ENCODE peak calls at places on chromosomes 4 and X, in six cellular contexts. One of them, this sample, is unnamed.
A peak's percentile ranks its signal among the peaks of the same experiment; 100 is the strongest.

GRCh38 chr4:114385195-114385985 is 213.2 kb upstream of the UGT8 start:
- DNase-seq in brain microvascular endothelial cell: no peak
- DNase-seq in prostate gland: no peak
- DNase-seq in psoas muscle: no peak
- DNase-seq in uterus: no peak
- DNase-seq in choroid plexus epithelial cell: no peak
- DNase-seq in this sample: no peak

GRCh38 chr4:182280439-182281111 is 37.4 kb downstream of the TENM3 start:
- DNase-seq in brain microvascular endothelial cell: peak; percentile 44
- DNase-seq in psoas muscle: no peak
- DNase-seq in prostate gland: no peak
- DNase-seq in choroid plexus epithelial cell: peak; percentile 56
- DNase-seq in uterus: no peak
- DNase-seq in this sample: peak; percentile 53

GRCh38 chrX:1492421-1493012 is 39.8 kb upstream of the ASMTL start:
- DNase-seq in choroid plexus epithelial cell: no peak
- DNase-seq in psoas muscle: no peak
- DNase-seq in brain microvascular endothelial cell: no peak
- DNase-seq in uterus: no peak
- DNase-seq in prostate gland: no peak
- DNase-seq in this sample: no peak

GRCh38 chr4:54543088-54543795 is 114.5 kb upstream of the KIT start:
- DNase-seq in brain microvascular endothelial cell: peak; percentile 88
- DNase-seq in prostate gland: no peak
- DNase-seq in psoas muscle: no peak
- DNase-seq in choroid plexus epithelial cell: peak; percentile 48
- DNase-seq in uterus: no peak
- DNase-seq in this sample: peak; percentile 87

GRCh38 chrX:77595848-77596247 is 148.7 kb downstream of the FGF16 start:
- DNase-seq in uterus: no peak
- DNase-seq in brain microvascular endothelial cell: no peak
- DNase-seq in psoas muscle: no peak
- DNase-seq in prostate gland: no peak
- DNase-seq in choroid plexus epithelial cell: peak; percentile 18
- DNase-seq in this sample: no peak

GRCh38 chr4:187726485-187726884 is 269.1 kb upstream of the ZFP42 start:
- DNase-seq in psoas muscle: no peak
- DNase-seq in choroid plexus epithelial cell: no peak
- DNase-seq in prostate gland: no peak
- DNase-seq in uterus: no peak
- DNase-seq in brain microvascular endothelial cell: no peak
- DNase-seq in this sample: no peak

GRCh38 chr4:2395584-2395983 is 22.9 kb downstream of the ZFYVE28 start:
- DNase-seq in choroid plexus epithelial cell: no peak
- DNase-seq in brain microvascular endothelial cell: no peak
- DNase-seq in uterus: no peak
- DNase-seq in prostate gland: no peak
- DNase-seq in psoas muscle: no peak
- DNase-seq in this sample: no peak

GRCh38 chr4:89257376-89257775 is 50.2 kb downstream of the GPRIN3 start:
- DNase-seq in prostate gland: no peak
- DNase-seq in brain microvascular endothelial cell: no peak
- DNase-seq in psoas muscle: no peak
- DNase-seq in choroid plexus epithelial cell: no peak
- DNase-seq in uterus: no peak
- DNase-seq in this sample: no peak

GRCh38 chr4:26330186-26330787 is 9.5 kb downstream of the RBPJ start:
- DNase-seq in uterus: no peak
- DNase-seq in prostate gland: peak; percentile 44
- DNase-seq in psoas muscle: no peak
- DNase-seq in choroid plexus epithelial cell: peak; percentile 81
- DNase-seq in brain microvascular endothelial cell: peak; percentile 69
- DNase-seq in this sample: peak; percentile 79

DNA sequence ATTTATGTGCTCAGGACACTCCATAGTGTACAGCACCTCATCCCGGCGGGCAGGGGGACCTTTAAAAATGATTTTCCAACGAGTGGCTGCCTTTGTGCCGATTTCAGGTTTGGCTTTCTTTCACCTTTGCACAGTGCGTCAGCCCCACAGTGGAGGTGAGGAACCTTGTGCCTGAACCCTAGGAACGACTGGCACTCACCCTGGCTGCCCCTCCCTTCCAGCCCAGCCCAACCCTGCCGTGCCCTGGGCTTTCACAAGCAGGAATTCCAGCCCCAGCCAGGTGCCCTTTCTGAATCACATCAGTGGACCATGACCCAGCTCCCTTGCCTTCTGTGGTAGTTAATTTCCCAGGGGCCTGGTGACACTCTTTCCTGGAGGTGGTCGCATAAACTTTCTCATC is 1.3 kb downstream of the TMEM164 start:
- DNase-seq in brain microvascular endothelial cell: no peak
- DNase-seq in choroid plexus epithelial cell: no peak
- DNase-seq in prostate gland: peak; percentile 4
- DNase-seq in psoas muscle: peak; percentile 22
- DNase-seq in uterus: no peak
- DNase-seq in this sample: no peak
- H3K4me3 ChIP-seq in brain microvascular endothelial cell: no peak overlapping the region
- H3K4me3 ChIP-seq in choroid plexus epithelial cell: no peak overlapping the region
- H3K4me3 ChIP-seq in prostate gland: no peak overlapping the region
- H3K4me3 ChIP-seq in psoas muscle: peak overlapping the region; percentile 73
- H3K4me3 ChIP-seq in uterus: peak overlapping the region; percentile 68
- H3K4me3 ChIP-seq in this sample: no peak overlapping the region

GRCh38 chrX:78708171-78708570 is 39.3 kb upstream of the LPAR4 start:
- DNase-seq in psoas muscle: no peak
- DNase-seq in choroid plexus epithelial cell: peak; percentile 72
- DNase-seq in brain microvascular endothelial cell: peak; percentile 33
- DNase-seq in prostate gland: no peak
- DNase-seq in uterus: no peak
- DNase-seq in this sample: peak; percentile 51
- TF ChIP-seq CTCF in psoas muscle: no peak
- TF ChIP-seq CTCF in choroid plexus epithelial cell: peak; percentile 78
- TF ChIP-seq CTCF in brain microvascular endothelial cell: peak; percentile 75
- TF ChIP-seq CTCF in prostate gland: no peak
- TF ChIP-seq CTCF in uterus: no peak
- TF ChIP-seq CTCF in this sample: peak; percentile 64

GRCh38 chr4:120055795-120056194 is 10.9 kb downstream of the MAD2L1 start:
- DNase-seq in choroid plexus epithelial cell: no peak
- DNase-seq in uterus: no peak
- DNase-seq in prostate gland: no peak
- DNase-seq in psoas muscle: no peak
- DNase-seq in brain microvascular endothelial cell: no peak
- DNase-seq in this sample: no peak

GRCh38 chr4:120055167-120055566 is 11.5 kb downstream of the MAD2L1 start:
- DNase-seq in uterus: no peak
- DNase-seq in psoas muscle: no peak
- DNase-seq in choroid plexus epithelial cell: peak; percentile 26
- DNase-seq in brain microvascular endothelial cell: no peak
- DNase-seq in prostate gland: no peak
- DNase-seq in this sample: no peak

GRCh38 chr4:120052840-120053239 is 13.8 kb downstream of the MAD2L1 start:
- DNase-seq in psoas muscle: peak; percentile 18
- DNase-seq in prostate gland: no peak
- DNase-seq in brain microvascular endothelial cell: peak; percentile 96
- DNase-seq in uterus: no peak
- DNase-seq in choroid plexus epithelial cell: peak; percentile 100
- DNase-seq in this sample: peak; percentile 96

GRCh38 chr4:120053916-120054315 is 12.7 kb downstream of the MAD2L1 start:
- DNase-seq in psoas muscle: no peak
- DNase-seq in uterus: no peak
- DNase-seq in prostate gland: no peak
- DNase-seq in brain microvascular endothelial cell: no peak
- DNase-seq in choroid plexus epithelial cell: no peak
- DNase-seq in this sample: no peak

DNA sequence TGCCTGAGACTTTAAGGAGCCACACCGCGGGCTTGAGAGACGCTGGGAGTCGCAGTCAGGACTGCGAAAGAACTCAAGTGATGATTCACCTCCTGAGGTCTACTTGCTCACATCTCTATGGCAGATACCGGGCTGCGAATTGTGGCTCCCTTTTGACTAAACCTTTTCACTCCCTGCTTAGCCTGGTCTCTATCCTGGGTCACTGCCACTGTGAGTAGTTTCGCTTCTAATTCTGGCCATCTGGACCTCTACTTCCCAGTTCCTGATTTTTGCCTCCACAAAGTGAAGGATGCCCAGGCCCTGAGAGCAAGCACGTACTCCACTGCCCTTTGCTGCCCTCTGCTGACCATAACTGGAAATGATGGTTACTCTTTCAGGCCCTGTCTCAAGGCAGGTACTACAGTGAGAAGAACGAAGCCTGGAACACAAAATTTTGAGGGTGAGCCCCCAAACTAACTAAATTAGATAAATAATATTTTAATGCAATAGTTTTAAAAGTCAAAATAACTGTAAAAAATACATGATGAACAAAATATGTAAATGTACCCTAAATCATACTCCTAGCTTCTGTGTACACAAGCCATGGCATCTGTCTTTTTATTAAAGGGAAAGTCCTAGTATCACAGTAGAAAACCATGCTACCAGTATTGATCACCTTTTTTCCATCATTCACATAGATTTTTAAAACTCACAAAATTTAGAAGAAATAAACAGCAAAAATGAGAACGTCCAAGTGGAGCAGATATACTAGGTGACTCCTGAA is 16.7 kb downstream of the MAD2L1 start:
- DNase-seq in choroid plexus epithelial cell: peak; percentile 92
- DNase-seq in psoas muscle: peak; percentile 52
- DNase-seq in prostate gland: peak; percentile 75
- DNase-seq in brain microvascular endothelial cell: peak; percentile 89
- DNase-seq in uterus: peak; percentile 72
- DNase-seq in this sample: peak; percentile 90
- H3K4me3 ChIP-seq in choroid plexus epithelial cell: peak overlapping the region; percentile 58
- H3K4me3 ChIP-seq in psoas muscle: peak overlapping the region; percentile 17
- H3K4me3 ChIP-seq in prostate gland: no peak overlapping the region
- H3K4me3 ChIP-seq in brain microvascular endothelial cell: peak overlapping the region; percentile 52
- H3K4me3 ChIP-seq in uterus: no peak overlapping the region
- H3K4me3 ChIP-seq in this sample: peak overlapping the region; percentile 40

GRCh38 chr4:143294710-143295109 is 42.0 kb upstream of the GAB1 start:
- DNase-seq in psoas muscle: no peak
- DNase-seq in brain microvascular endothelial cell: no peak
- DNase-seq in prostate gland: no peak
- DNase-seq in choroid plexus epithelial cell: no peak
- DNase-seq in uterus: no peak
- DNase-seq in this sample: no peak

GRCh38 chr4:143300860-143301259 is 35.8 kb upstream of the GAB1 start:
- DNase-seq in prostate gland: no peak
- DNase-seq in brain microvascular endothelial cell: no peak
- DNase-seq in choroid plexus epithelial cell: no peak
- DNase-seq in psoas muscle: no peak
- DNase-seq in uterus: no peak
- DNase-seq in this sample: no peak

GRCh38 chr4:143294310-143294709 is 42.4 kb upstream of the GAB1 start:
- DNase-seq in psoas muscle: peak; percentile 66
- DNase-seq in choroid plexus epithelial cell: no peak
- DNase-seq in brain microvascular endothelial cell: no peak
- DNase-seq in uterus: peak; percentile 87
- DNase-seq in prostate gland: no peak
- DNase-seq in this sample: no peak

GRCh38 chr4:143292858-143293257 is 43.8 kb upstream of the GAB1 start:
- DNase-seq in choroid plexus epithelial cell: no peak
- DNase-seq in brain microvascular endothelial cell: no peak
- DNase-seq in prostate gland: no peak
- DNase-seq in uterus: no peak
- DNase-seq in psoas muscle: no peak
- DNase-seq in this sample: no peak

GRCh38 chr4:143296397-143297067 is 40.1 kb upstream of the GAB1 start:
- DNase-seq in brain microvascular endothelial cell: no peak
- DNase-seq in psoas muscle: no peak
- DNase-seq in prostate gland: no peak
- DNase-seq in choroid plexus epithelial cell: no peak
- DNase-seq in uterus: no peak
- DNase-seq in this sample: no peak
- TF ChIP-seq CTCF in brain microvascular endothelial cell: no peak
- TF ChIP-seq CTCF in psoas muscle: no peak
- TF ChIP-seq CTCF in prostate gland: no peak
- TF ChIP-seq CTCF in choroid plexus epithelial cell: no peak
- TF ChIP-seq CTCF in uterus: no peak
- TF ChIP-seq CTCF in this sample: no peak

DNA sequence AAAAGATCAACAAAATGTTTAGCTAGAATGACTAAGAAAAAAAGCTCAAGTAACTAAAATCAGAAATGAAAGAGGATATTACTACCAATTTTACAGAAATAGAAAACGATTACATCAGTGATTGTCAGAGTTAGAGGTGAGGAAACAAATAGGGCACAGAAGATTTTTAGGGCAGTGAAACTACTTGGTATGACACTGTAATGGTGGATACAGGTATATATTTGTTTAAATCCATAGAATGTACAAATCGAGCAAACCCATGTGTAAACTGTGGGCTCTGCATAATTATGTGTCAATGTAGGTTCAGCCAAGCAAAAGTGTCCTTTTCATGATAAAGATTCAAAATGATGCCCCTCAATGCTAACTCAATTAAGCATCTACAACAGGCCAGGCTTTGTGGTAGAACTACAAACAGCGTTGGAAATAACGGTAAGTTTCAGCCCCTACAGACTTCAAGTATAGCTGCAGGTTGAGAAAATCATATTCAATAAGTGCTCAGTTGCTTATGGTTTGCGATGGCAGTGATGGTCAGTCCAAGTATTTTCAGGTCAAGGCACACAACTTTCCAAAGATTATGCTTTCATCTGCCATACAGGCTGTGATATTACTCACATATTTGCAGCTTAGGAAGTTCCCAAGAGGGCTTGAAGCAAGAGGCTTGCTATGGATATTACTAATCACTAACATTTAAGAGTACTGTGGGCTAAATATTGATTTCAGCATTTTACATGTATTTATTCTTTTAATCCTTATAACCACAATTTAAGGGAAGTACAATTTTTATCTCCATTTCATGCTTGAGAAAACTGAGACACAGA is 158.6 kb downstream of the TET2 start:
- DNase-seq in prostate gland: no peak
- DNase-seq in uterus: no peak
- DNase-seq in psoas muscle: no peak
- DNase-seq in choroid plexus epithelial cell: no peak
- DNase-seq in brain microvascular endothelial cell: no peak
- DNase-seq in this sample: no peak
- H3K4me3 ChIP-seq in prostate gland: no peak overlapping the region
- H3K4me3 ChIP-seq in uterus: no peak overlapping the region
- H3K4me3 ChIP-seq in psoas muscle: no peak overlapping the region
- H3K4me3 ChIP-seq in choroid plexus epithelial cell: no peak overlapping the region
- H3K4me3 ChIP-seq in brain microvascular endothelial cell: no peak overlapping the region
- H3K4me3 ChIP-seq in this sample: no peak overlapping the region

GRCh38 chr4:146192060-146192459 is 16.5 kb downstream of the LSM6 start:
- DNase-seq in brain microvascular endothelial cell: no peak
- DNase-seq in prostate gland: no peak
- DNase-seq in choroid plexus epithelial cell: peak; percentile 8
- DNase-seq in uterus: no peak
- DNase-seq in psoas muscle: no peak
- DNase-seq in this sample: no peak
- TF ChIP-seq CTCF in brain microvascular endothelial cell: no peak
- TF ChIP-seq CTCF in prostate gland: no peak
- TF ChIP-seq CTCF in choroid plexus epithelial cell: peak; percentile 12
- TF ChIP-seq CTCF in uterus: no peak
- TF ChIP-seq CTCF in psoas muscle: peak; percentile 13
- TF ChIP-seq CTCF in this sample: no peak

This sample was measured in astrocyte of the spinal cord.